ENCODE peak calls at places on chromosomes 4 and X, in six cellular contexts. U is GM23248, X is SK-N-SH, W is neural progenitor cell, G is HCT116, B is PC-3. V is an unnamed sample. For H3K4me1, the result is how much of the 10 kb centered on the place peaks cover.

GRCh38 chrX:47612418-47612817 is 7.2 kb downstream of the SYN1 start:
- DNase-seq in B (no peak), X (no peak), W (no peak), G (no peak), U (no peak), V (no peak)

GRCh38 chr4:43987331-43987944 is 461.2 kb downstream of the KCTD8 start:
- DNase-seq in X (no peak), W (no peak), B (no peak), G (no peak), U (no peak), V (no peak)

GRCh38 chr4:165209796-165210195 is 2.4 kb downstream of the KLHL2 start:
- DNase-seq in X (no peak), U (no peak), W (no peak), G (no peak), B (peak), V (no peak)

GRCh38 chr4:67723949-67724348 is 23.0 kb upstream of the UBA6 start:
- DNase-seq in X (peak), B (no peak), G (no peak), W (peak), U (peak), V (no peak)

GRCh38 chr4:973431-974397 is at the start of gene DGKQ:
- DNase-seq in W (peak), X (peak), U (peak), G (no peak), B (peak), V (no peak)

GRCh38 chr4:73259552-73260140 is 1.0 kb upstream of the ANKRD17 start:
- DNase-seq in B (no peak), G (no peak), U (peak), W (no peak), X (no peak), V (no peak)

GRCh38 chr4:187993827-187994226 is 1.7 kb upstream of the ZFP42 start:
- DNase-seq in B (peak), W (peak), X (no peak), U (no peak), G (peak), V (no peak)

GRCh38 chr4:13994016-13994415 is 366.5 kb upstream of the BOD1L1 start:
- DNase-seq in X (no peak), G (no peak), W (no peak), U (no peak), B (no peak), V (no peak)

GRCh38 chrX:63735882-63736281 is 49.1 kb downstream of the ARHGEF9 start:
- DNase-seq in X (no peak), U (no peak), G (no peak), B (no peak), W (no peak), V (no peak)

GRCh38 chr4:23710298-23710697 is 179.5 kb downstream of the PPARGC1A start:
- DNase-seq in B (no peak), G (no peak), U (no peak), W (no peak), X (no peak), V (no peak)

GRCh38 chr4:1192493-1193205 is 20.3 kb upstream of the SPON2 start:
- DNase-seq in B (no peak), U (no peak), G (no peak), W (peak), X (peak), V (no peak)

GRCh38 chr4:173371292-173372192 is 788 bp downstream of the SAP30 start:
- DNase-seq in U (peak), B (peak), G (no peak), X (peak), W (peak), V (peak)

GRCh38 chrX:86014421-86014820 is 32.9 kb downstream of the CHM start:
- DNase-seq in X (no peak), U (no peak), B (no peak), G (no peak), W (no peak), V (no peak)

GRCh38 chr4:149465941-149466340 is 349.7 kb downstream of the IQCM start:
- DNase-seq in W (no peak), X (no peak), U (peak), G (no peak), B (peak), V (no peak)

GRCh38 chr4:52659722-52660261 is 691 bp upstream of the USP46 start:
- DNase-seq in W (peak), G (no peak), X (peak), U (peak), B (peak), V (no peak)

GRCh38 chrX:1591863-1592127 is 391 bp downstream of the AKAP17A start:
- DNase-seq in X (no peak), U (peak), B (no peak), G (no peak), W (peak), V (no peak)

GRCh38 chr4:151260526-151260925 is 16.4 kb upstream of the PRSS48 start:
- DNase-seq in G (no peak), B (peak), W (no peak), X (no peak), U (peak), V (no peak)

GRCh38 chr4:120716346-120716745 is 206.2 kb downstream of the PRDM5 start:
- DNase-seq in X (no peak), B (no peak), W (no peak), U (no peak), G (no peak), V (no peak)

GRCh38 chr4:141759796-141760425 is 123.5 kb downstream of the IL15 start:
- DNase-seq in B (peak), G (no peak), X (no peak), W (no peak), U (peak), V (no peak)

DNA sequence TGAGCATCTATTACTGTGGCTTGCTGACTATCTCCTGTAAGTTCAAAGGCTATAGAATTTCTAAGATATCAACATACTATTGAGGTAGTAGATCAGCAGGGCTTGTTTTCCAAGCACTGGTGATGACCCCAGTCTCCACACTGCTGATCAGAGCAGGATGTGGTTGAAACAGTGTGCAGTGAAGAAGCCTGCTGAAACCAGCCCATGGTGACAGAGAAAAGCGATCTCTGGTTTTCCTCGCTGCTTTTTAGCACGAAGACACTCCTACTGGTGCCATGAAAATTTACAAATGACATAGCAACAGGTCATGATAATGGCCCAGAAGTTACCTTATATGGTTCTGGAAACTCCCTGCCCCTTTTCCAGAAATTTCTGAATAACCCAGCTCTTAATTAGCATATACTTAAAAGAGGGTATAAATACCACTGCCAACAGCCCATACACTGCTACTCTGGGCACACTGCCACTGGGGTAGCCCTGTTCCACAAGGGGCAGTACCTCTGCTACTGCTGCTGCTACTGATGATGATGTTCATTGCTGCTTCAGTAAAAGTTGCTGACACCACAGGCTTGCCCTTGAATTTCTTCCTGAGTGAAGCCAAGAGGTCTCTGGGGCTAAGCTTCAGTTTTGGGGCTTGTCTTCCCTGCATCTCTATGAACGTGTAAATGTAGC is 1689.5 kb upstream of the PCDH10 start:
- DNase-seq in U (no peak), W (no peak), B (no peak), G (no peak), X (no peak), V (peak)
- H3K9ac ChIP-seq in U (no peak), W (no peak), B (no peak), G (no peak), X (no peak), V (peak)

DNA sequence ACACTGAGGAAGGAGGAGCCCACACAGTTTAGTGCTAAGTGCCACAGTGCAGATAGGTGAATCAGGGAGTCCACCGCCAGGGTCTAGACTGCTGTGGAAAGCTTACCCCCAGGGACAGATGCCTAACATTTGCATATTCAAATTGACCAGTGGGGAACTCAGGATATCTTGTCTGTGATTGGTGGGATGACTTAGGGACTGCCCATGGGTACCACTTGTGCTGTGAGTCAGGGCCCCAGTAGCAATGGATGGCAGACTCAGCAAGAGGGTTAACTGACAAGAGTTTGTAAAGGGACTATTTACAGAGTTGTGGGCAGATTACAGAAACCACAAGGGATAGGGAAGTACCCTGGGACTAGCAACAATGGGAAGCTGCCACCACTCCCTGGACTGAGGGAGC is 282.1 kb downstream of the BCOR start:
- DNase-seq in W (no peak), B (peak), U (no peak), G (no peak), X (no peak), V (no peak)
- TF ChIP-seq EZH2phosphoT487 in W (no peak), B (no peak), U (no peak), G (no peak), X (no peak), V (no peak)

GRCh38 chr4:2817701-2818350 is 24.9 kb downstream of the SH3BP2 start:
- DNase-seq in W (peak), U (peak), B (peak), G (peak), X (peak), V (peak)

GRCh38 chr4:2817136-2817535 is 24.3 kb downstream of the SH3BP2 start:
- DNase-seq in G (no peak), B (no peak), X (no peak), W (no peak), U (no peak), V (no peak)

GRCh38 chr4:2814627-2815026 is 21.7 kb downstream of the SH3BP2 start:
- DNase-seq in X (no peak), W (no peak), G (no peak), U (no peak), B (no peak), V (no peak)

GRCh38 chr4:2818351-2818939 is 25.2 kb upstream of the ADD1 start:
- DNase-seq in X (peak), G (no peak), U (peak), B (no peak), W (peak), V (no peak)

DNA sequence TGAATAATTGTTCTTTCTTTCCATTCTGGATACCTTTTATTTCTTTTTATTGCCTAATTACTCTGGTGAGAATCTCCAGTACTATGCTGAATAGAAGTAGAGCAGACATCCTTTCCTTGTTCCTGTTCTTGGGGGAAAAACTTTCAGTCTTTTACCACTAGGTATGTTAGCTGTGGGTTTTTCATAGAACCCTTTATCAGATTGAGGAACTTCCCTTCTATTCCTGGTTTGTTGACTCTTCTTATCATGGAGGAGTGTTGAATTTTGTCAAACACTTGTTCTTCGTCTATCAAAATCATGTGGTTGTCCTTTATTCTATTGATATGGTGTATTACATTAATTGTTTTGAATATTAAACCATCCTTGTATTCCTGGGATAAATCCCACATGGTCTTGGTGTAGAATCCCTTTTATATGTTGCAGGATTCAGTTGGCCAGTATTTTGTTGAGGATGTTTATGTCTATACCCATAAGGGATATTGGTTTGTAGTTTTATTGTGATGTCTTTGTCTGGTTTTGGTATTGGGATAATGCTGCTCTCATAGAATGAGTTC is 23.6 kb downstream of the SH3BP2 start:
- DNase-seq in G (no peak), W (no peak), B (no peak), X (no peak), U (no peak), V (no peak)
- H3K4me1 ChIP-seq in G (under half), W (under half), B (under half), X (under half), U (under half), V (under half)

GRCh38 chrX:19683817-19684216 is 168.5 kb upstream of the MAP3K15 start:
- DNase-seq in W (no peak), G (no peak), B (no peak), U (no peak), X (no peak), V (no peak)
- H3K9ac ChIP-seq in W (no peak), G (no peak), B (no peak), U (peak), X (peak), V (no peak)

GRCh38 chr4:168645933-168646768 is 149.3 kb downstream of the PALLD start:
- DNase-seq in W (no peak), X (peak), B (no peak), G (no peak), U (no peak), V (no peak)
- TF ChIP-seq EZH2phosphoT487 in W (no peak), X (no peak), B (no peak), G (no peak), U (no peak), V (no peak)

GRCh38 chr4:20318899-20319291 is 67.2 kb downstream of the SLIT2 start:
- DNase-seq in B (no peak), G (no peak), U (no peak), W (no peak), X (no peak), V (no peak)
- H3K4me1 ChIP-seq in B (under half), G (under half), U (under half), W (under half), X (under half), V (under half)

GRCh38 chrX:154370300-154370881 is 4.0 kb downstream of the FLNA start:
- DNase-seq in U (peak), B (no peak), W (peak), G (no peak), X (peak), V (no peak)

GRCh38 chrX:154370882-154371770 is 3.3 kb downstream of the FLNA start:
- DNase-seq in B (peak), U (peak), W (peak), X (peak), G (peak), V (peak)

GRCh38 chrX:154373340-154374306 is 811 bp downstream of the FLNA start:
- DNase-seq in W (peak), X (no peak), B (peak), U (peak), G (peak), V (no peak)

GRCh38 chrX:154372612-154373022 is 1.8 kb downstream of the FLNA start:
- DNase-seq in B (no peak), W (no peak), U (peak), G (no peak), X (no peak), V (no peak)

DNA sequence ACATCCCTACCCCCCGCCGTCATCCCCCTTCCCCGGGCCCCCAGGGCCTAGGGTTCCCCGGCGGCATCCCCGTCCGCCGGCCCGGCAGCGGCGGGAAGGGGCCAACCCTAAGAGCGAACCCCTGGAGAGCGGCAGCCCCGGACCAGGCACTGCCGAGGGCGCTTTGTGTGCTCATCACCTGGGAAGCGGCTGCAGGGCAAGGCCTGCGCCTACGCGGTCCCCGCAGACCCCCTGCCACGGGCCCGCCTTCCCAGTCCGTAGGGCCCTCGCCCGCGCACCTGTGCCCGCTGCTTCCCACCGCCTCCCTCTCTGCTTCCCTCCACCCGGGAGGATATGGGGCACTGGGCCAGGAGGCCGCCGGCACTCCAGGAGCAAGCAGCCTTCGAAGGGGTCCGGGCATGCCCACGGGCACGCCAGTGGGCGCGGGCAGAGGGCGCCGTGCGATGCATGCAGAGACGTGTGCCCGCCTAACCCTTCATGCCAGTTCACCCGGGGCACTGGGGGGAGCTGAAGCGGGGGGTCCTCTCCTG is 2.6 kb downstream of the FLNA start:
- DNase-seq in X (no peak), W (peak), G (no peak), U (no peak), B (no peak), V (no peak)
- H3K9ac ChIP-seq in X (peak), W (no peak), G (no peak), U (peak), B (peak), V (no peak)